ENCODE peak calls at places on chromosomes 5 and 9, in four cellular contexts. One of them, this sample, is unnamed.

GRCh38 chr5:159576902-159577301 is 246.6 kb upstream of the IL12B start:
- DNase-seq in heart left ventricle: no peak
- DNase-seq in HepG2: no peak
- DNase-seq in Peyer's patch: no peak
- DNase-seq in this sample: no peak

GRCh38 chr5:18281947-18282557 is 647.8 kb downstream of the TAF11L14 start:
- DNase-seq in heart left ventricle: no peak
- DNase-seq in HepG2: peak; percentile 17
- DNase-seq in Peyer's patch: no peak
- DNase-seq in this sample: peak; percentile 77

GRCh38 chr5:73728493-73729273 is 102.7 kb downstream of the ARHGEF28 start:
- DNase-seq in heart left ventricle: no peak
- DNase-seq in HepG2: no peak
- DNase-seq in Peyer's patch: no peak
- DNase-seq in this sample: no peak

GRCh38 chr5:145984072-145984471 is 47.7 kb downstream of the SH3RF2 start:
- DNase-seq in heart left ventricle: no peak
- DNase-seq in HepG2: no peak
- DNase-seq in Peyer's patch: no peak
- DNase-seq in this sample: no peak

GRCh38 chr5:65986796-65987195 is 60.4 kb downstream of the ERBIN start:
- DNase-seq in heart left ventricle: no peak
- DNase-seq in HepG2: no peak
- DNase-seq in Peyer's patch: no peak
- DNase-seq in this sample: no peak

GRCh38 chr5:131628990-131629389 is 6.0 kb downstream of the RAPGEF6 start:
- DNase-seq in heart left ventricle: no peak
- DNase-seq in HepG2: no peak
- DNase-seq in Peyer's patch: no peak
- DNase-seq in this sample: peak; percentile 14

GRCh38 chr5:59583151-59583809 is 310.2 kb downstream of the PDE4D start:
- DNase-seq in heart left ventricle: no peak
- DNase-seq in HepG2: no peak
- DNase-seq in Peyer's patch: no peak
- DNase-seq in this sample: no peak

GRCh38 chr5:156148307-156148706 is 178.7 kb upstream of the SGCD start:
- DNase-seq in heart left ventricle: no peak
- DNase-seq in HepG2: no peak
- DNase-seq in Peyer's patch: no peak
- DNase-seq in this sample: no peak

GRCh38 chr9:3893519-3893918 is 367.7 kb upstream of the RFX3 start:
- DNase-seq in heart left ventricle: no peak
- DNase-seq in HepG2: no peak
- DNase-seq in Peyer's patch: no peak
- DNase-seq in this sample: no peak

GRCh38 chr9:127122176-127123151 is at the start of gene ANGPTL2:
- DNase-seq in heart left ventricle: peak; percentile 94
- DNase-seq in HepG2: peak; percentile 43
- DNase-seq in Peyer's patch: peak; percentile 37
- DNase-seq in this sample: peak; percentile 82

GRCh38 chr5:158819840-158820620 is 279.7 kb downstream of the EBF1 start:
- DNase-seq in heart left ventricle: no peak
- DNase-seq in HepG2: no peak
- DNase-seq in Peyer's patch: peak; percentile 40
- DNase-seq in this sample: no peak

GRCh38 chr5:157266286-157267007 is 524 bp downstream of the CYFIP2 start:
- DNase-seq in heart left ventricle: no peak
- DNase-seq in HepG2: no peak
- DNase-seq in Peyer's patch: peak; percentile 50
- DNase-seq in this sample: no peak

GRCh38 chr5:153699035-153699434 is 208.6 kb downstream of the GRIA1 start:
- DNase-seq in heart left ventricle: no peak
- DNase-seq in HepG2: no peak
- DNase-seq in Peyer's patch: no peak
- DNase-seq in this sample: no peak

GRCh38 chr5:153696256-153696655 is 205.8 kb downstream of the GRIA1 start:
- DNase-seq in heart left ventricle: no peak
- DNase-seq in HepG2: no peak
- DNase-seq in Peyer's patch: no peak
- DNase-seq in this sample: no peak
- H3K36me3 ChIP-seq in heart left ventricle: no peaks in the 10 kb centered on the region
- H3K36me3 ChIP-seq in HepG2: no peaks in the 10 kb centered on the region
- H3K36me3 ChIP-seq in Peyer's patch: no peaks in the 10 kb centered on the region
- H3K36me3 ChIP-seq in this sample: no peaks in the 10 kb centered on the region

GRCh38 chr9:93467062-93467416 is 13.7 kb upstream of the FAM120AOS start:
- DNase-seq in heart left ventricle: no peak
- DNase-seq in HepG2: peak; percentile 37
- DNase-seq in Peyer's patch: no peak
- DNase-seq in this sample: peak; percentile 52
- H3K4me1 ChIP-seq in heart left ventricle: peaks cover 41% of the 10 kb centered on the region
- H3K4me1 ChIP-seq in HepG2: peaks cover 93% of the 10 kb centered on the region
- H3K4me1 ChIP-seq in Peyer's patch: peaks cover 5% of the 10 kb centered on the region
- H3K4me1 ChIP-seq in this sample: peaks cover 50% of the 10 kb centered on the region

GRCh38 chr5:19855031-19855430 is 133.0 kb downstream of the CDH18 start:
- DNase-seq in heart left ventricle: no peak
- DNase-seq in HepG2: no peak
- DNase-seq in Peyer's patch: no peak
- DNase-seq in this sample: no peak

GRCh38 chr5:19855453-19855852 is 132.5 kb downstream of the CDH18 start:
- DNase-seq in heart left ventricle: no peak
- DNase-seq in HepG2: no peak
- DNase-seq in Peyer's patch: no peak
- DNase-seq in this sample: no peak

GRCh38 chr5:19859020-19859419 is 129.0 kb downstream of the CDH18 start:
- DNase-seq in heart left ventricle: no peak
- DNase-seq in HepG2: no peak
- DNase-seq in Peyer's patch: no peak
- DNase-seq in this sample: no peak

GRCh38 chr5:19855929-19856328 is 132.1 kb downstream of the CDH18 start:
- DNase-seq in heart left ventricle: no peak
- DNase-seq in HepG2: no peak
- DNase-seq in Peyer's patch: no peak
- DNase-seq in this sample: no peak

DNA sequence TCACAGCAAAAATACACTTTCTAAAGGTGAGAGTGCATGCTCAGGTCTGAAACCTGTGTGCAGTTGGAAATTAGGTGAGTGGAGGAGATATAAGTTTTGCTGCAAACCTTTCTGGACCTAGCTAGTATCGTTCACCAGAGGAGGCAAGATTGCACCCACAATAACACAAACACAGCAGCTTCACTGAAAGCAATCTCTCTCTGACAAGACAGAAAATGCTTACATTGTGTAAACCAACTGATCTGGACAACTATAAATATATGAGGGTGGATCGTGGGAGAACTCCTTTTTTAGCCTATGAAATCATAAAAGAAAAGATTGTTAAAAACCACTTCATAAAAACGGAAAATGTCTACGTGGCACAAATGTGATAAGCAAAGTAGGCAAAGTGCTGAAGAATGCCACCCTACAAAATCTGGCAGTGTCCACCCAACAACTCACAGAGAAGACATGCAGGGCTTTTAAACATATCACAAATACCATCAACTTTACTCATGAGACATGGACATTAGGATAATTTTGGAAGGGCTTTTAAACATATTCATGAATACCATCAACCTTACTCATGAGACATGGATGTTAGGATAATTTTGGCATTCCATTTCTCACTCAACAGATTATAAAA is 134.3 kb downstream of the CDH18 start:
- DNase-seq in heart left ventricle: no peak
- DNase-seq in HepG2: no peak
- DNase-seq in Peyer's patch: no peak
- DNase-seq in this sample: no peak
- H3K27ac ChIP-seq in heart left ventricle: no peak overlapping the region
- H3K27ac ChIP-seq in HepG2: no peak overlapping the region
- H3K27ac ChIP-seq in Peyer's patch: no peak overlapping the region
- H3K27ac ChIP-seq in this sample: no peak overlapping the region

DNA sequence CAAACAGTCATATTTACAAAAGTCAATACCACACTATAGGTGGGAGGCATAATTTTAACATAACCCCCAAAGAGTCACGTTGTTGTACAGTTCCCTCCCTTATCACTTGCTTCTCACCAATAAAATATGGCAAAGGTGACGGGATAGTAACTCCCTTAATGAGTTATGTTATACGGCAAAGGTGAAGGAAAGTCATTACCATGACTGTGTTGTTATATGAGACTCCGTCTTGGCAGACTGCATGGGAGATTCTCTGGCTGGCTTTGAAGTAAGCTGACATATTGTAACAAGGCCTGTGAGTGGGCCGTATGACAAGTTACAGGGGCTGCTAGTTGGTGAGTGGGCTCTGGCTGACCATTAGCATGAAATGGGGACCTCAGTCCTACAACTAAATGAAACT is 366.4 kb upstream of the FTMT start:
- DNase-seq in heart left ventricle: no peak
- DNase-seq in HepG2: no peak
- DNase-seq in Peyer's patch: no peak
- DNase-seq in this sample: no peak
- H3K36me3 ChIP-seq in heart left ventricle: no peaks in the 10 kb centered on the region
- H3K36me3 ChIP-seq in HepG2: no peaks in the 10 kb centered on the region
- H3K36me3 ChIP-seq in Peyer's patch: no peaks in the 10 kb centered on the region
- H3K36me3 ChIP-seq in this sample: no peaks in the 10 kb centered on the region

GRCh38 chr5:151063136-151063544 is 17.7 kb downstream of the TNIP1 start:
- DNase-seq in heart left ventricle: peak; percentile 57
- DNase-seq in HepG2: peak; percentile 12
- DNase-seq in Peyer's patch: no peak
- DNase-seq in this sample: no peak
- H3K4me1 ChIP-seq in heart left ventricle: peaks cover 35% of the 10 kb centered on the region
- H3K4me1 ChIP-seq in HepG2: peaks cover 18% of the 10 kb centered on the region
- H3K4me1 ChIP-seq in Peyer's patch: peaks cover 26% of the 10 kb centered on the region
- H3K4me1 ChIP-seq in this sample: no peaks in the 10 kb centered on the region

GRCh38 chr5:150496534-150496933 is 11.4 kb upstream of the NDST1 start:
- DNase-seq in heart left ventricle: peak; percentile 48
- DNase-seq in HepG2: no peak
- DNase-seq in Peyer's patch: no peak
- DNase-seq in this sample: no peak

GRCh38 chr5:150498501-150498900 is 9.4 kb upstream of the NDST1 start:
- DNase-seq in heart left ventricle: no peak
- DNase-seq in HepG2: no peak
- DNase-seq in Peyer's patch: no peak
- DNase-seq in this sample: no peak

GRCh38 chr5:150497274-150497988 is 10.5 kb upstream of the NDST1 start:
- DNase-seq in heart left ventricle: no peak
- DNase-seq in HepG2: no peak
- DNase-seq in Peyer's patch: no peak
- DNase-seq in this sample: peak; percentile 82

GRCh38 chr5:150498971-150499370 is 9.0 kb upstream of the NDST1 start:
- DNase-seq in heart left ventricle: no peak
- DNase-seq in HepG2: no peak
- DNase-seq in Peyer's patch: no peak
- DNase-seq in this sample: no peak

DNA sequence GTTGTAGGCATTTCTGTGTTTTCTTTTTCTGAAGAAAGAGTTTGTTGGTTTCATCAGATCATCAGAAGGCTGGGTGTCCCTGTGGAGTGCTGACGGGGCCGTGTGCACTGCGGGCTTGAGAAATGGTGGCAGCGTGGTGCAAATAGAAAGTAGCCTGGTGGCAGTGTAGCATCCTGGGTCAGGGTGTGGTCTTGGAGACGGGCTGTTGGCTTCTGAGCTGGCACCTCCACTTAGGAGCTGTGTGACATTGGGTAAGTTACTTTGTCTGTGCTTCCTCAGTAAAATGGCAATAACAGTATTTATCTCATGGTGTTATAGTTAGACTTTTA is 10.0 kb upstream of the NDST1 start:
- DNase-seq in heart left ventricle: no peak
- DNase-seq in HepG2: no peak
- DNase-seq in Peyer's patch: no peak
- DNase-seq in this sample: no peak
- H3K27ac ChIP-seq in heart left ventricle: peak overlapping the region; percentile 85
- H3K27ac ChIP-seq in HepG2: no peak overlapping the region
- H3K27ac ChIP-seq in Peyer's patch: peak overlapping the region; percentile 20
- H3K27ac ChIP-seq in this sample: no peak overlapping the region

This sample was measured in A673.